ENCODE peak calls at places on chromosomes 7 and 10, in five cellular contexts. One of them, this sample, is unnamed. For H3K27me3, the result is how much of the 10 kb centered on the place peaks cover.

GRCh38 chr7:140014123-140014522 is 48.6 kb downstream of the PARP12 start:
- DNase-seq in right lobe of liver: no peak
- DNase-seq in fibroblast of lung: no peak
- DNase-seq in HCT116: no peak
- DNase-seq in lung: no peak
- DNase-seq in this sample: no peak

GRCh38 chr7:5354460-5355279 is 69.0 kb downstream of the TNRC18 start:
- DNase-seq in HCT116: no peak
- DNase-seq in fibroblast of lung: peak
- DNase-seq in lung: no peak
- DNase-seq in right lobe of liver: peak
- DNase-seq in this sample: no peak

GRCh38 chr7:45980181-45980905 is 59.3 kb upstream of the IGFBP3 start:
- DNase-seq in HCT116: no peak
- DNase-seq in right lobe of liver: no peak
- DNase-seq in fibroblast of lung: peak
- DNase-seq in lung: peak
- DNase-seq in this sample: no peak

GRCh38 chr7:74356589-74357315 is 67.5 kb downstream of the CLIP2 start:
- DNase-seq in right lobe of liver: no peak
- DNase-seq in fibroblast of lung: peak
- DNase-seq in HCT116: no peak
- DNase-seq in lung: no peak
- DNase-seq in this sample: no peak

GRCh38 chr10:63712717-63713115 is 191.5 kb downstream of the REEP3 start:
- DNase-seq in right lobe of liver: no peak
- DNase-seq in lung: no peak
- DNase-seq in HCT116: no peak
- DNase-seq in fibroblast of lung: no peak
- DNase-seq in this sample: no peak

GRCh38 chr10:97686301-97686961 is 610 bp downstream of the AVPI1 start:
- DNase-seq in right lobe of liver: no peak
- DNase-seq in lung: no peak
- DNase-seq in fibroblast of lung: no peak
- DNase-seq in HCT116: no peak
- DNase-seq in this sample: peak

GRCh38 chr7:143954163-143954894 is at the start of gene OR2F1:
- DNase-seq in fibroblast of lung: no peak
- DNase-seq in HCT116: no peak
- DNase-seq in right lobe of liver: no peak
- DNase-seq in lung: no peak
- DNase-seq in this sample: no peak

GRCh38 chr10:73247509-73248258 is 629 bp upstream of the DNAJC9 start:
- DNase-seq in fibroblast of lung: no peak
- DNase-seq in lung: no peak
- DNase-seq in HCT116: no peak
- DNase-seq in right lobe of liver: no peak
- DNase-seq in this sample: peak

GRCh38 chr7:105270117-105270516 is 118.6 kb downstream of the SRPK2 start:
- DNase-seq in right lobe of liver: no peak
- DNase-seq in HCT116: no peak
- DNase-seq in lung: no peak
- DNase-seq in fibroblast of lung: no peak
- DNase-seq in this sample: no peak

GRCh38 chr7:25846722-25847121 is 305.3 kb upstream of the NFE2L3 start:
- DNase-seq in fibroblast of lung: peak
- DNase-seq in right lobe of liver: no peak
- DNase-seq in HCT116: no peak
- DNase-seq in lung: peak
- DNase-seq in this sample: no peak

GRCh38 chr10:131048595-131048994 is 262.9 kb downstream of the TCERG1L start:
- DNase-seq in right lobe of liver: no peak
- DNase-seq in HCT116: no peak
- DNase-seq in lung: no peak
- DNase-seq in fibroblast of lung: no peak
- DNase-seq in this sample: no peak

GRCh38 chr10:22606164-22606614 is 108.2 kb downstream of the PIP4K2A start:
- DNase-seq in lung: no peak
- DNase-seq in right lobe of liver: no peak
- DNase-seq in HCT116: no peak
- DNase-seq in fibroblast of lung: peak
- DNase-seq in this sample: peak

GRCh38 chr10:4501306-4501705 is 324.7 kb upstream of the AKR1E2 start:
- DNase-seq in HCT116: no peak
- DNase-seq in right lobe of liver: no peak
- DNase-seq in fibroblast of lung: peak
- DNase-seq in lung: no peak
- DNase-seq in this sample: no peak

GRCh38 chr10:79608505-79609375 is 2.0 kb upstream of the SFTPA1 start:
- DNase-seq in HCT116: peak
- DNase-seq in lung: no peak
- DNase-seq in right lobe of liver: no peak
- DNase-seq in fibroblast of lung: peak
- DNase-seq in this sample: peak

GRCh38 chr7:73896454-73896853 is 35.5 kb downstream of the TMEM270 start:
- DNase-seq in fibroblast of lung: peak
- DNase-seq in lung: no peak
- DNase-seq in HCT116: no peak
- DNase-seq in right lobe of liver: no peak
- DNase-seq in this sample: no peak

GRCh38 chr10:19993714-19994343 is 177.6 kb downstream of the PLXDC2 start:
- DNase-seq in right lobe of liver: no peak
- DNase-seq in lung: no peak
- DNase-seq in HCT116: no peak
- DNase-seq in fibroblast of lung: peak
- DNase-seq in this sample: no peak

GRCh38 chr10:84140036-84140379 is 699 bp downstream of the GHITM start:
- DNase-seq in HCT116: no peak
- DNase-seq in lung: no peak
- DNase-seq in right lobe of liver: peak
- DNase-seq in fibroblast of lung: peak
- DNase-seq in this sample: no peak

GRCh38 chr7:2729893-2730716 is 42.1 kb downstream of the AMZ1 start:
- DNase-seq in HCT116: no peak
- DNase-seq in fibroblast of lung: peak
- DNase-seq in lung: no peak
- DNase-seq in right lobe of liver: peak
- DNase-seq in this sample: no peak

GRCh38 chr10:87095241-87095945 is 387 bp downstream of the SHLD2 start:
- DNase-seq in fibroblast of lung: peak
- DNase-seq in lung: peak
- DNase-seq in right lobe of liver: peak
- DNase-seq in HCT116: peak
- DNase-seq in this sample: peak

GRCh38 chr10:4470231-4470840 is 355.7 kb upstream of the AKR1E2 start:
- DNase-seq in HCT116: no peak
- DNase-seq in lung: no peak
- DNase-seq in fibroblast of lung: peak
- DNase-seq in right lobe of liver: no peak
- DNase-seq in this sample: no peak

GRCh38 chr10:43282881-43283280 is 16.0 kb upstream of the RASGEF1A start:
- DNase-seq in HCT116: no peak
- DNase-seq in right lobe of liver: no peak
- DNase-seq in fibroblast of lung: no peak
- DNase-seq in lung: no peak
- DNase-seq in this sample: no peak

GRCh38 chr10:117537904-117538524 is 4.5 kb upstream of the EMX2 start:
- DNase-seq in fibroblast of lung: no peak
- DNase-seq in right lobe of liver: no peak
- DNase-seq in lung: no peak
- DNase-seq in HCT116: no peak
- DNase-seq in this sample: no peak
- H3K27me3 ChIP-seq in fibroblast of lung: half or more
- H3K27me3 ChIP-seq in right lobe of liver: under half
- H3K27me3 ChIP-seq in lung: under half
- H3K27me3 ChIP-seq in HCT116: under half
- H3K27me3 ChIP-seq in this sample: under half

GRCh38 chr10:100755821-100756220 is 10.4 kb downstream of the PAX2 start:
- DNase-seq in HCT116: no peak
- DNase-seq in lung: no peak
- DNase-seq in right lobe of liver: no peak
- DNase-seq in fibroblast of lung: no peak
- DNase-seq in this sample: no peak
- H3K27me3 ChIP-seq in HCT116: under half
- H3K27me3 ChIP-seq in lung: under half
- H3K27me3 ChIP-seq in right lobe of liver: under half
- H3K27me3 ChIP-seq in fibroblast of lung: half or more
- H3K27me3 ChIP-seq in this sample: under half

DNA sequence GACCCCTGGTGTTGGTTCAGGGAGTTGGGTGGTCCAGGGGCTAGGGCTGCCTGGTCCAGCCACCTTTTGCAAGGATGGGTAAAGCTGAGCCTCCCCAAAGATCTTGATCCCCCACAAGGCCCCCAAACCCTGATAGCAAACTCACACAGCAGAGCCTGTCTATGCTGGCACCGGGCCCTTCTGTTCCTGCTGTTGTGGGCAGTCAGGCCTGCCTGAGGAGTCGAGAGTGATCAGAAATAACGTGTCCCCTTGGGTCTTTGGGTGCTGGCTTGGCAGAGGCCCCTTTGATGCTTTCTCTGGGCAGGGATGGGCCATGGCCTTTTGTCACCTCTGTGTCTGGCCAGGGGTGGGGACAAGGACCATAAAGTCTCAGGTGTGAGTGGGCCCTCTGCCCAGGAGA is 715 bp upstream of the MUC12 start:
- DNase-seq in HCT116: no peak
- DNase-seq in right lobe of liver: no peak
- DNase-seq in fibroblast of lung: no peak
- DNase-seq in lung: no peak
- DNase-seq in this sample: no peak
- H3K27me3 ChIP-seq in HCT116: under half
- H3K27me3 ChIP-seq in right lobe of liver: under half
- H3K27me3 ChIP-seq in fibroblast of lung: under half
- H3K27me3 ChIP-seq in lung: under half
- H3K27me3 ChIP-seq in this sample: under half

GRCh38 chr10:71703577-71703976 is 16.0 kb downstream of the C10orf105 start:
- DNase-seq in right lobe of liver: no peak
- DNase-seq in fibroblast of lung: no peak
- DNase-seq in HCT116: no peak
- DNase-seq in lung: no peak
- DNase-seq in this sample: no peak
- H3K27me3 ChIP-seq in right lobe of liver: under half
- H3K27me3 ChIP-seq in fibroblast of lung: under half
- H3K27me3 ChIP-seq in HCT116: under half
- H3K27me3 ChIP-seq in lung: under half
- H3K27me3 ChIP-seq in this sample: under half